ENCODE peak calls at places on chromosomes 4 and X, in six cellular contexts. Y, O, P, Q, Z and E are unnamed samples.

GRCh38 chr4:185587065-185587443 is 51.7 kb upstream of the PDLIM3 start:
- DNase-seq in P (no peak), Y (no peak), Q (no peak), O (no peak), Z (no peak), E (no peak)

GRCh38 chrX:71053217-71053621 is 14.9 kb downstream of the SNX12 start:
- DNase-seq in Y (peak), Z (no peak), O (no peak), P (no peak), Q (no peak), E (no peak)

GRCh38 chr4:174681723-174682300 is 147.2 kb downstream of the GLRA3 start:
- DNase-seq in O (no peak), Y (no peak), Q (no peak), Z (peak), P (no peak), E (no peak)

GRCh38 chr4:164807611-164808010 is 53.7 kb downstream of the SMIM31 start:
- DNase-seq in O (no peak), P (peak), Q (peak), Y (peak), Z (no peak), E (no peak)

GRCh38 chr4:95549246-95550138 is 719 bp upstream of the UNC5C start:
- DNase-seq in Q (no peak), O (peak), Z (no peak), Y (peak), P (peak), E (peak)

GRCh38 chr4:95095352-95095974 is 337.7 kb downstream of the BMPR1B start:
- DNase-seq in Y (no peak), O (no peak), P (no peak), Q (no peak), Z (no peak), E (no peak)

GRCh38 chrX:154482786-154483185 is 3.6 kb downstream of the UBL4A start:
- DNase-seq in Z (no peak), P (no peak), O (no peak), Q (no peak), Y (no peak), E (no peak)

GRCh38 chr4:102828497-102828808 is 1.1 kb upstream of the UBE2D3 start:
- DNase-seq in Z (peak), P (no peak), Q (no peak), O (no peak), Y (no peak), E (no peak)

GRCh38 chr4:84915396-84915780 is 51.1 kb downstream of the WDFY3 start:
- DNase-seq in O (no peak), Y (no peak), Z (no peak), Q (no peak), P (no peak), E (no peak)

GRCh38 chrX:112746812-112747630 is 67.3 kb upstream of the LHFPL1 start:
- DNase-seq in Q (no peak), P (no peak), Z (no peak), O (no peak), Y (no peak), E (no peak)

GRCh38 chrX:148572332-148572731 is 71.9 kb downstream of the AFF2 start:
- DNase-seq in Z (no peak), Q (no peak), Y (no peak), P (no peak), O (no peak), E (no peak)

GRCh38 chr4:131531087-131531486 is 1618.0 kb upstream of the PCDH10 start:
- DNase-seq in Q (no peak), O (no peak), P (no peak), Z (no peak), Y (no peak), E (no peak)

GRCh38 chr4:87118826-87119225 is 101.6 kb downstream of the KLHL8 start:
- DNase-seq in O (no peak), P (no peak), Q (peak), Z (no peak), Y (no peak), E (peak)

GRCh38 chrX:15926622-15927021 is 72.0 kb upstream of the AP1S2 start:
- DNase-seq in O (no peak), Q (no peak), P (no peak), Z (no peak), Y (no peak), E (no peak)

GRCh38 chrX:114344756-114345155 is 239.1 kb upstream of the HTR2C start:
- DNase-seq in P (no peak), Q (no peak), O (no peak), Y (peak), Z (peak), E (peak)

GRCh38 chrX:111376897-111377601 is 34.9 kb downstream of the DCX start:
- DNase-seq in Z (no peak), Y (peak), O (no peak), Q (no peak), P (no peak), E (no peak)

GRCh38 chrX:747176-747575 is 116.6 kb downstream of the SHOX start:
- DNase-seq in Z (no peak), O (no peak), Q (no peak), P (no peak), Y (no peak), E (no peak)

GRCh38 chrX:53255738-53256191 is 25.6 kb downstream of the IQSEC2 start:
- DNase-seq in Y (no peak), Q (no peak), O (no peak), P (no peak), Z (no peak), E (no peak)

GRCh38 chr4:1136028-1136427 is 22.7 kb upstream of the RNF212 start:
- DNase-seq in Z (no peak), Y (no peak), P (peak), O (no peak), Q (no peak), E (no peak)

GRCh38 chr4:1133033-1133432 is 19.7 kb upstream of the RNF212 start:
- DNase-seq in Q (no peak), Z (no peak), Y (no peak), O (no peak), P (no peak), E (no peak)

GRCh38 chr4:1137063-1137771 is 23.9 kb upstream of the RNF212 start:
- DNase-seq in Y (no peak), O (no peak), Q (no peak), Z (no peak), P (no peak), E (no peak)

DNA sequence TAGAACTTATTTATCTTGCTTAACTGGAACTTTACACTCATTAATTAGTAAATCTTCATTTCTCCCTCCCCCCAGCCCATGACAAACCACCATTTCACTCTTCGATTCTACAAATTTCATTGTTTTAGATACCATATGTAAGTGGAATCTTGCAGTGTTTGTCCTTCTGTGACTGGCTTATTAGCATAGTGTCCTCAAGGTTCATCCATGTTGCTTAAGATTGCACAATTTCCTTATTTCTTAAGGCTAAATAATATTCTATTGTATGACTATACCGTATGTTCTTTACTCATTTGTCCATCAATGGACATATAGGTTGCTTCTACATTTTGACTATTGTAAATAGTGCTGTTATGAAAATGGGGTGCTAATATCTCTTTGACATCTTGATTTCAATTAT is 24.5 kb upstream of the RNF212 start:
- DNase-seq in P (no peak), O (no peak), Q (no peak), Z (no peak), Y (no peak), E (no peak)
- H3K4me3 ChIP-seq in P (peak), O (no peak), Q (no peak), Z (no peak), Y (no peak), E (no peak)

GRCh38 chrX:12843061-12843667 is 23.7 kb upstream of the TLR7 start:
- DNase-seq in Y (no peak), Q (no peak), P (no peak), O (no peak), Z (no peak), E (no peak)
- H3K4me3 ChIP-seq in Y (no peak), Q (no peak), P (no peak), O (no peak), Z (no peak), E (no peak)

DNA sequence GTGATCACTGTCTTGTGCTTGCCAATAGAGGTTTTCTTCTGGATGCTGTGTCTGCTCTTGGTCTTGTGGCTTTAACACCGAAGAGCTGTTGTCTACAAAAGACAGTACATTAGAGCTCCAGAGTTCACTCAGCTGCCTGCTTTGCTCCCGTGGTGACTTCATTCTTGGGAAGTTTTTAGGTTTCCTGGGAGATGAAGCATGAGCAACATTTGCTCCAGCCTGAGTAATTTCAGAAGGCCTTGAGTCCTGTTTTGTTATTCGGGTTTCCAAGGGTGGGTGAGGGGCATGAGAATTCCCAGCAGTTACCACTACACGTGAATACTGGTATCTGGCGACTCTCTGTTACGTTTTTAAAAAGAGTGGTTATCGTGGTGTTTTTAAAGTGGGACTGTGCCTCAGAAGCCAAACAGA is 189.2 kb downstream of the SHROOM3 start:
- DNase-seq in Z (no peak), O (peak), Q (peak), P (no peak), Y (peak), E (peak)
- H3K4me3 ChIP-seq in Z (no peak), O (no peak), Q (no peak), P (no peak), Y (no peak), E (peak)

GRCh38 chr4:13436962-13437361 is 47.2 kb downstream of the RAB28 start:
- DNase-seq in Y (no peak), O (no peak), P (no peak), Q (no peak), Z (no peak), E (no peak)

GRCh38 chr4:13430834-13431568 is 53.1 kb downstream of the RAB28 start:
- DNase-seq in Q (no peak), Y (no peak), Z (no peak), O (no peak), P (no peak), E (no peak)

GRCh38 chr4:13427599-13428325 is 56.4 kb downstream of the RAB28 start:
- DNase-seq in Q (no peak), Z (no peak), P (no peak), O (no peak), Y (no peak), E (no peak)

GRCh38 chr4:13432453-13432852 is 51.7 kb downstream of the RAB28 start:
- DNase-seq in Z (no peak), Q (no peak), Y (no peak), O (no peak), P (no peak), E (no peak)
- H3K4me3 ChIP-seq in Z (no peak), Q (no peak), Y (no peak), O (no peak), P (no peak), E (no peak)

GRCh38 chrX:40010550-40011364 is 87.0 kb downstream of the BCOR start:
- DNase-seq in Z (no peak), Q (no peak), Y (no peak), O (no peak), P (no peak), E (no peak)

GRCh38 chrX:40009462-40009851 is 88.3 kb downstream of the BCOR start:
- DNase-seq in P (no peak), Z (no peak), Q (no peak), Y (no peak), O (no peak), E (no peak)

GRCh38 chrX:40008841-40009461 is 88.8 kb downstream of the BCOR start:
- DNase-seq in Z (no peak), P (peak), O (no peak), Q (no peak), Y (no peak), E (no peak)

GRCh38 chrX:40011483-40012038 is 86.2 kb downstream of the BCOR start:
- DNase-seq in O (no peak), Z (no peak), Q (no peak), P (no peak), Y (no peak), E (no peak)

DNA sequence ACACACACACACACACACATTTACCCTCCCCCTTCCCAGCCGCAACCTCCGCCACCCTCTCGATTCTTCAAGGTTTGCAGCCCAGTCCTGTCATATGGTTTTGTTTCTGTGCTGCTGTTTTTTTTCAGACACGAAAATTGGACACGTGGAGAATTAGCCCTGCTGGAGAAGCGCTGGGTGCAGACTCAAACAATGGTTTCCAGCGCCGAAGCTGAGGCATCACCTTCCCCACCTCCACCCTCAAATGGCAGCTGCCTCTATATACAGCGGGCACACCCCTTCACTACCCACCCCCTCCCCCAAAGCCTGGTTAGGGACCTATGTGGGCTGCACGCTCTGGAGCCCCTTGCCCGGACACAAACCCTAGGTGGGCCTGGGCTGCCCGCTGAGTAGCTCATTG is 87.9 kb downstream of the BCOR start:
- DNase-seq in Q (no peak), Y (no peak), P (no peak), O (no peak), Z (no peak), E (no peak)
- H3K4me3 ChIP-seq in Q (no peak), Y (peak), P (no peak), O (no peak), Z (no peak), E (no peak)

GRCh38 chr4:15778191-15778741 is at the start of gene CD38:
- DNase-seq in O (no peak), Z (peak), Q (no peak), P (peak), Y (peak), E (peak)
- H3K4me3 ChIP-seq in O (peak), Z (peak), Q (peak), P (peak), Y (peak), E (peak)

GRCh38 chrX:135295944-135296305 is 13.4 kb upstream of the ETDC start:
- DNase-seq in Z (no peak), Q (no peak), O (no peak), P (no peak), Y (no peak), E (no peak)
- H3K4me3 ChIP-seq in Z (no peak), Q (no peak), O (peak), P (peak), Y (peak), E (peak)